ENCODE peak calls at places on chromosomes 7 and 10, in six cellular contexts. One of them, this sample, is unnamed.

GRCh38 chr10:33353334-33353733 is 18.9 kb upstream of the NRP1 start:
- DNase-seq in K562: no peak
- DNase-seq in GM12878: no peak
- DNase-seq in IMR-90: no peak
- DNase-seq in A549: no peak
- DNase-seq in SK-N-SH: no peak
- DNase-seq in this sample: no peak

GRCh38 chr7:39810710-39811109 is 139.3 kb upstream of the CDK13 start:
- DNase-seq in K562: no peak
- DNase-seq in GM12878: no peak
- DNase-seq in IMR-90: no peak
- DNase-seq in A549: no peak
- DNase-seq in SK-N-SH: no peak
- DNase-seq in this sample: no peak

GRCh38 chr7:14858866-14859265 is 43.7 kb downstream of the DGKB start:
- DNase-seq in A549: no peak
- DNase-seq in GM12878: no peak
- DNase-seq in K562: no peak
- DNase-seq in IMR-90: no peak
- DNase-seq in SK-N-SH: no peak
- DNase-seq in this sample: no peak

GRCh38 chr10:3123571-3124411 is 48.8 kb downstream of the PITRM1 start:
- DNase-seq in K562: no peak
- DNase-seq in IMR-90: no peak
- DNase-seq in GM12878: no peak
- DNase-seq in SK-N-SH: no peak
- DNase-seq in A549: no peak
- DNase-seq in this sample: no peak

GRCh38 chr7:97495487-97495886 is 236.4 kb upstream of the TAC1 start:
- DNase-seq in GM12878: no peak
- DNase-seq in IMR-90: no peak
- DNase-seq in A549: no peak
- DNase-seq in K562: no peak
- DNase-seq in SK-N-SH: no peak
- DNase-seq in this sample: no peak

GRCh38 chr10:74227697-74228424 is 76.8 kb downstream of the ADK start:
- DNase-seq in GM12878: peak; percentile 17
- DNase-seq in A549: peak; percentile 28
- DNase-seq in IMR-90: peak; percentile 62
- DNase-seq in K562: no peak
- DNase-seq in SK-N-SH: no peak
- DNase-seq in this sample: no peak

GRCh38 chr7:35975851-35976454 is 175.1 kb downstream of the SEPTIN7 start:
- DNase-seq in GM12878: peak; percentile 25
- DNase-seq in IMR-90: peak; percentile 77
- DNase-seq in SK-N-SH: peak; percentile 72
- DNase-seq in K562: peak; percentile 36
- DNase-seq in A549: peak; percentile 84
- DNase-seq in this sample: peak; percentile 68

GRCh38 chr7:21358640-21359039 is 69.2 kb upstream of the SP4 start:
- DNase-seq in K562: no peak
- DNase-seq in SK-N-SH: no peak
- DNase-seq in A549: no peak
- DNase-seq in GM12878: no peak
- DNase-seq in IMR-90: no peak
- DNase-seq in this sample: no peak

GRCh38 chr10:24440817-24441790 is 232.2 kb downstream of the KIAA1217 start:
- DNase-seq in SK-N-SH: no peak
- DNase-seq in K562: no peak
- DNase-seq in GM12878: no peak
- DNase-seq in IMR-90: peak; percentile 87
- DNase-seq in A549: no peak
- DNase-seq in this sample: no peak

GRCh38 chr7:144038887-144039286 is 9.9 kb upstream of the OR2A5 start:
- DNase-seq in IMR-90: no peak
- DNase-seq in GM12878: no peak
- DNase-seq in A549: no peak
- DNase-seq in K562: no peak
- DNase-seq in SK-N-SH: no peak
- DNase-seq in this sample: no peak

GRCh38 chr10:22573820-22574569 is 140.4 kb downstream of the PIP4K2A start:
- DNase-seq in IMR-90: peak; percentile 41
- DNase-seq in SK-N-SH: peak; percentile 27
- DNase-seq in GM12878: no peak
- DNase-seq in A549: peak; percentile 27
- DNase-seq in K562: peak; percentile 24
- DNase-seq in this sample: peak; percentile 28

GRCh38 chr7:73899731-73900142 is 38.8 kb downstream of the TMEM270 start:
- DNase-seq in A549: no peak
- DNase-seq in SK-N-SH: no peak
- DNase-seq in IMR-90: peak; percentile 77
- DNase-seq in GM12878: no peak
- DNase-seq in K562: no peak
- DNase-seq in this sample: no peak

GRCh38 chr7:68280931-68281330 is 1284.3 kb downstream of the TYW1 start:
- DNase-seq in SK-N-SH: no peak
- DNase-seq in GM12878: no peak
- DNase-seq in IMR-90: no peak
- DNase-seq in K562: no peak
- DNase-seq in A549: no peak
- DNase-seq in this sample: no peak

GRCh38 chr10:51405580-51406367 is 293.6 kb downstream of the CSTF2T start:
- DNase-seq in K562: no peak
- DNase-seq in GM12878: no peak
- DNase-seq in SK-N-SH: no peak
- DNase-seq in A549: no peak
- DNase-seq in IMR-90: peak; percentile 12
- DNase-seq in this sample: no peak

GRCh38 chr10:35447693-35448407 is 111.5 kb downstream of the CCNY start:
- DNase-seq in K562: peak; percentile 30
- DNase-seq in A549: peak; percentile 53
- DNase-seq in GM12878: no peak
- DNase-seq in IMR-90: peak; percentile 72
- DNase-seq in SK-N-SH: peak; percentile 40
- DNase-seq in this sample: peak; percentile 86
- TF ChIP-seq SMC3 in K562: no peak
- TF ChIP-seq SMC3 in A549: no peak
- TF ChIP-seq SMC3 in GM12878: no peak
- TF ChIP-seq SMC3 in IMR-90: no peak
- TF ChIP-seq SMC3 in SK-N-SH: no peak
- TF ChIP-seq SMC3 in this sample: no peak

GRCh38 chr7:44400033-44400511 is 74.7 kb upstream of the CAMK2B start:
- DNase-seq in K562: no peak
- DNase-seq in IMR-90: no peak
- DNase-seq in GM12878: no peak
- DNase-seq in A549: no peak
- DNase-seq in SK-N-SH: no peak
- DNase-seq in this sample: no peak

GRCh38 chr7:44403176-44403759 is 77.9 kb upstream of the CAMK2B start:
- DNase-seq in A549: no peak
- DNase-seq in IMR-90: no peak
- DNase-seq in GM12878: no peak
- DNase-seq in K562: no peak
- DNase-seq in SK-N-SH: no peak
- DNase-seq in this sample: no peak

GRCh38 chr7:44403775-44404174 is 78.4 kb upstream of the CAMK2B start:
- DNase-seq in GM12878: no peak
- DNase-seq in A549: no peak
- DNase-seq in K562: no peak
- DNase-seq in IMR-90: no peak
- DNase-seq in SK-N-SH: no peak
- DNase-seq in this sample: no peak

GRCh38 chr7:44401692-44402091 is 76.3 kb upstream of the CAMK2B start:
- DNase-seq in IMR-90: no peak
- DNase-seq in GM12878: no peak
- DNase-seq in SK-N-SH: no peak
- DNase-seq in K562: no peak
- DNase-seq in A549: no peak
- DNase-seq in this sample: no peak

DNA sequence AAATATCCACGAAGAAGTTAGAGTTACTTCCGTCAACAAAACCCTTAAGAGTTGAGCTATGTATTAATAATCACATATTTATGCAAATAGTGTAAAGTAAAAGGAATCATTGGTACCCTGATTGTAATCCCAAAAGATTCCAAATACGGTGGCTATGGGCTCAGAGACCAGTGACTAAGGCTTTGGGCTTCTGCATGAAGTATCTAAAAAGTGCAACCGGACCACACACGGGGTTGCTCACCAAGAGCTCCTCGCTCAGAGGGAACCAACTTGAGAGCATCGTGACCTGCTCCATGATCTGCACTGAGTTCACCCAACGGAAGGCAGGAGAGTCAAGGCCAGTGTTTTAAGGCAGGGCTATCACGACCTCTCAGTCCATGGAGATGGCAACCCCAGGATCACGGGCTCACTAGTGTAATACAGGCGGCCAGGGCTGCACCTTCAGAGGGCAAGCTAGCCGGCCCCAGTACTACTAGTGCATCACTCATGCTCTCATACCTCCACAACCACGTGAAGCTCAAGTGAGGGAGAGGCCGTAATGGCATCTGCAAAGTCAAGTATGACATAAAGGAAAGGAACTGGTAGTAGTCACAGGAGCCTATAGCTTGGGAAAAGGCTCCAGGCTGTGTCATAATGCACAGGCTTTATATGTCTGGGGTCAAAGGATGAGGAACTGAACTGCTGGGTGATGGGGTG is 77.2 kb upstream of the CAMK2B start:
- DNase-seq in K562: no peak
- DNase-seq in SK-N-SH: no peak
- DNase-seq in A549: no peak
- DNase-seq in IMR-90: no peak
- DNase-seq in GM12878: no peak
- DNase-seq in this sample: no peak
- TF ChIP-seq SMC3 in K562: no peak
- TF ChIP-seq SMC3 in SK-N-SH: no peak
- TF ChIP-seq SMC3 in A549: no peak
- TF ChIP-seq SMC3 in IMR-90: no peak
- TF ChIP-seq SMC3 in GM12878: no peak
- TF ChIP-seq SMC3 in this sample: no peak

DNA sequence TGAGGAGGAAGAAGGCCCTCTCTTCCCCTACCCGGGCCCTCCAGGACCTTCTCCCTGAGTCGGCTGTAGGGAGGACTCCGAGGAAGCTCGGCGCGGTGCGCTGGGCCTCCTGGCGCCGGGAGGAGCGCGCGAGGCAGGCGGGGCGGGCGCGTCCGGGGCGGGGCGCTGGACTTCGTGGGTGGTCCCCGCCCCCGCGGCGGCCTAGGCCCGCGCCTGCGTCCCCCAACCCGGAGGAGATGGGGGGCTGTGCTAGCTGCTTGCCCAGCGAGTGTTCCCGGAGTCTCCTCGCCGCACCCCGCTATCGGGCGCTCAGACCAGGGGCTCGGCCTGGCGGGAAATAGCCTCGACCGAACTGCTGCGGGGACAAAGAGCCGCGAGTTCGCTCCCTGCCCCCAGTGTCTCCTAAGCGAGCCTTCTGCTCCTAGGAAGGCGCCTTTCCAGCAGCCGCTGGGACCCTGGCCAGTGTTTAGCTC is 19.2 kb upstream of the SMO start:
- DNase-seq in K562: peak; percentile 83
- DNase-seq in SK-N-SH: no peak
- DNase-seq in A549: no peak
- DNase-seq in IMR-90: no peak
- DNase-seq in GM12878: no peak
- DNase-seq in this sample: no peak
- TF ChIP-seq SMC3 in K562: no peak
- TF ChIP-seq SMC3 in SK-N-SH: no peak
- TF ChIP-seq SMC3 in A549: no peak
- TF ChIP-seq SMC3 in IMR-90: no peak
- TF ChIP-seq SMC3 in GM12878: no peak
- TF ChIP-seq SMC3 in this sample: no peak

GRCh38 chr7:137772748-137773147 is 74.0 kb downstream of the DGKI start:
- DNase-seq in K562: no peak
- DNase-seq in GM12878: no peak
- DNase-seq in A549: no peak
- DNase-seq in IMR-90: peak; percentile 90
- DNase-seq in SK-N-SH: no peak
- DNase-seq in this sample: no peak
- TF ChIP-seq SMC3 in K562: no peak
- TF ChIP-seq SMC3 in GM12878: no peak
- TF ChIP-seq SMC3 in A549: no peak
- TF ChIP-seq SMC3 in IMR-90: no peak
- TF ChIP-seq SMC3 in SK-N-SH: no peak
- TF ChIP-seq SMC3 in this sample: no peak

DNA sequence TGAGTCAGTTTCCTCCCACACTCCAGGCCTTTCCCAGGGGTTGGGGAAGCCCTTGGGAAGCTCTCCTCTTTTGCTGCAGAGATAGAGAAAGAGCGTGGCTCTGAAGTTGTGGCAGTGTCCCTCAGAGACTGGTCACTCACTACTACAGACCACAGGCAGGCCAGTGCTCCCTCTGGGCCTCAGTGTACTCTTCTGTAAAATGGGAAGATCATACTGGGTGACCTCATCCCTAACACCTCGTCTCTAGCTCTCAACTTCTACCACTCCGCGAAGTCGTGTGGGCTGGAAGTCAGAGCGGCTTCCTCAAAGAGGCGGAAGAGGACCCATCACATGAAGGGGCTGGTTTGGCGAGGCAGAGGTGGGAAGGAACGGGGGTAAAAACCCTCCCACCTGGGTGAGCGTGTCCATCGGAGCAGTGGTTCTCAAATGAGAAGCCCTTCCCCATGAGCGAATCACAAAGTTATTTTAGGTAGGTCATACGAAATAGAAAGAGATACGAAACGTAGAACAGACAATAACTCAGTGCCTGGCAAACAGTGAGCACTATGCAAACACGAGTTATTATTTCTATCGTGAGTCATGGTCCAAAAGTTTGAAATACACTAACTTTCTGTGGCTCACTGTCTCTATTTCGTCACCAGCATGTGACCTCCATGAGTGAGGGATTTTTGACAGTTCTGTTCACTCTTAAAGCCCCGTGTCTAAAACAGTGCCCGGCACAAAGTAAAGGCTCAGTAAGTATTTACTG is 32.7 kb downstream of the PRKAG2 start:
- DNase-seq in IMR-90: peak; percentile 77
- DNase-seq in A549: peak; percentile 90
- DNase-seq in SK-N-SH: no peak
- DNase-seq in K562: no peak
- DNase-seq in GM12878: no peak
- DNase-seq in this sample: peak; percentile 90
- TF ChIP-seq SMC3 in IMR-90: no peak
- TF ChIP-seq SMC3 in A549: peak; percentile 5
- TF ChIP-seq SMC3 in SK-N-SH: no peak
- TF ChIP-seq SMC3 in K562: no peak
- TF ChIP-seq SMC3 in GM12878: no peak
- TF ChIP-seq SMC3 in this sample: no peak

DNA sequence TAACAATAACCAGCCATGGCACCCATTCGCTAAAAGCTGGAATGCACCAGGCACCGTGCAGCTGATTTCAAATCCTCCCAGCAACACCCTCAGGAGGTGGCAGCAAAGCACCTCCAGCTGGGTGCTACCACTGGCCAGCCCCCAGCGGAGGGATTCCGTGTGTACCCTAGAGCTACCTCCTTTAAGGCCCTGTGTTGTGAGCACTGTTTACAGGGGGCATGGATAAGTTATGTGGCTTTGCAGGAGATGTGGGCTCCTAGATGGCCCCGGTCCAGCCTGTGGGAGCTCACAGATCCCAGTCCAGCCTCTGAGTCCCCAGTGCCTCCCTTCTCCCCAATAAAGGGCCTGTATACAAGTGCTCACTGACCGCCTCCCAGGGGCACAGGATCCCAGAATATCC is 27.1 kb downstream of the TNRC18 start:
- DNase-seq in SK-N-SH: peak; percentile 63
- DNase-seq in IMR-90: no peak
- DNase-seq in A549: peak; percentile 88
- DNase-seq in K562: no peak
- DNase-seq in GM12878: peak; percentile 23
- DNase-seq in this sample: no peak
- TF ChIP-seq SMC3 in SK-N-SH: peak; percentile 15
- TF ChIP-seq SMC3 in IMR-90: no peak
- TF ChIP-seq SMC3 in A549: peak; percentile 80
- TF ChIP-seq SMC3 in K562: no peak
- TF ChIP-seq SMC3 in GM12878: peak; percentile 42
- TF ChIP-seq SMC3 in this sample: no peak

This sample was measured in HepG2.